ENCODE peak calls at places on chromosomes 13 and 19, in six cellular contexts. M is lower leg skin, F is thoracic aorta, T is SJSA1, W is fibroblast of the aortic adventitia, A is fibroblast of pulmonary artery. X is an unnamed sample.

GRCh38 chr19:47124937-47125668 is 5.5 kb upstream of the SAE1 start:
- DNase-seq in W (peak; percentile 88), F (no peak), M (no peak), A (peak; percentile 86), T (peak; percentile 47), X (peak; percentile 82)

GRCh38 chr13:85509512-85509911 is 289.7 kb downstream of the SLITRK6 start:
- DNase-seq in M (no peak), W (no peak), F (no peak), T (no peak), A (peak; percentile 18), X (no peak)

GRCh38 chr13:20405691-20406090 is 120.0 kb downstream of the CRYL1 start:
- DNase-seq in W (no peak), M (no peak), T (no peak), F (no peak), A (no peak), X (no peak)

GRCh38 chr13:22114630-22115311 is 443.9 kb downstream of the FGF9 start:
- DNase-seq in A (no peak), T (no peak), W (no peak), F (no peak), M (no peak), X (no peak)

GRCh38 chr19:49915271-49915670 is 13.7 kb upstream of the ATF5 start:
- DNase-seq in F (no peak), M (no peak), W (no peak), T (no peak), A (no peak), X (no peak)

GRCh38 chr13:39816936-39817335 is 161.5 kb downstream of the COG6 start:
- DNase-seq in W (no peak), A (no peak), F (no peak), M (no peak), T (no peak), X (no peak)

GRCh38 chr19:6743714-6744380 is 4.4 kb downstream of the TRIP10 start:
- DNase-seq in T (no peak), W (no peak), A (peak; percentile 31), M (no peak), F (no peak), X (peak; percentile 26)

GRCh38 chr13:64459778-64460177 is 2770.4 kb downstream of the PCDH9 start:
- DNase-seq in M (no peak), A (no peak), W (no peak), T (no peak), F (no peak), X (no peak)

GRCh38 chr13:73740681-73741080 is 393.5 kb downstream of the KLF12 start:
- DNase-seq in F (no peak), A (peak; percentile 28), W (peak; percentile 68), M (no peak), T (no peak), X (peak; percentile 67)

GRCh38 chr13:24742294-24742693 is 21.7 kb upstream of the RNF17 start:
- DNase-seq in T (no peak), M (no peak), W (no peak), F (no peak), A (peak; percentile 57), X (peak; percentile 46)

GRCh38 chr19:7792286-7792685 is 29.2 kb downstream of the CLEC4M start:
- DNase-seq in A (peak; percentile 18), T (no peak), F (no peak), M (no peak), W (peak; percentile 26), X (no peak)

GRCh38 chr13:113390874-113391497 is 27.1 kb upstream of the GRTP1 start:
- DNase-seq in A (no peak), M (no peak), T (no peak), F (no peak), W (no peak), X (no peak)

GRCh38 chr13:70432276-70432805 is 324.1 kb upstream of the KLHL1 start:
- DNase-seq in T (no peak), A (no peak), W (no peak), M (no peak), F (no peak), X (no peak)

GRCh38 chr19:43725468-43725867 is 9.6 kb downstream of the IRGC start:
- DNase-seq in A (peak; percentile 13), W (no peak), T (no peak), F (no peak), M (no peak), X (peak; percentile 18)

GRCh38 chr13:66506979-66507378 is 723.2 kb downstream of the PCDH9 start:
- DNase-seq in F (no peak), T (no peak), M (no peak), A (no peak), W (no peak), X (peak; percentile 4)

GRCh38 chr13:38656699-38657098 is 30.2 kb upstream of the FREM2 start:
- DNase-seq in W (no peak), T (no peak), F (no peak), A (no peak), M (no peak), X (no peak)

GRCh38 chr19:55146078-55146647 is 2.8 kb downstream of the TNNT1 start:
- DNase-seq in A (peak; percentile 24), M (no peak), F (no peak), W (no peak), T (no peak), X (peak; percentile 25)
- H3K4me3 ChIP-seq in A (no peak overlapping the region), M (no peak overlapping the region), F (no peak overlapping the region), W (peak overlapping the region; percentile 13), T (no peak overlapping the region), X (no peak overlapping the region)

GRCh38 chr19:41356984-41357739 is 3.4 kb upstream of the TGFB1 start:
- DNase-seq in F (no peak), W (no peak), M (no peak), A (no peak), T (no peak), X (no peak)
- H3K4me3 ChIP-seq in F (no peak overlapping the region), W (no peak overlapping the region), M (no peak overlapping the region), A (no peak overlapping the region), T (no peak overlapping the region), X (no peak overlapping the region)

GRCh38 chr13:102466836-102467235 is 65.0 kb upstream of the FGF14 start:
- DNase-seq in W (no peak), F (no peak), M (no peak), A (no peak), T (no peak), X (no peak)
- H3K4me3 ChIP-seq in W (no peak overlapping the region), F (no peak overlapping the region), M (no peak overlapping the region), A (no peak overlapping the region), T (no peak overlapping the region), X (no peak overlapping the region)

DNA sequence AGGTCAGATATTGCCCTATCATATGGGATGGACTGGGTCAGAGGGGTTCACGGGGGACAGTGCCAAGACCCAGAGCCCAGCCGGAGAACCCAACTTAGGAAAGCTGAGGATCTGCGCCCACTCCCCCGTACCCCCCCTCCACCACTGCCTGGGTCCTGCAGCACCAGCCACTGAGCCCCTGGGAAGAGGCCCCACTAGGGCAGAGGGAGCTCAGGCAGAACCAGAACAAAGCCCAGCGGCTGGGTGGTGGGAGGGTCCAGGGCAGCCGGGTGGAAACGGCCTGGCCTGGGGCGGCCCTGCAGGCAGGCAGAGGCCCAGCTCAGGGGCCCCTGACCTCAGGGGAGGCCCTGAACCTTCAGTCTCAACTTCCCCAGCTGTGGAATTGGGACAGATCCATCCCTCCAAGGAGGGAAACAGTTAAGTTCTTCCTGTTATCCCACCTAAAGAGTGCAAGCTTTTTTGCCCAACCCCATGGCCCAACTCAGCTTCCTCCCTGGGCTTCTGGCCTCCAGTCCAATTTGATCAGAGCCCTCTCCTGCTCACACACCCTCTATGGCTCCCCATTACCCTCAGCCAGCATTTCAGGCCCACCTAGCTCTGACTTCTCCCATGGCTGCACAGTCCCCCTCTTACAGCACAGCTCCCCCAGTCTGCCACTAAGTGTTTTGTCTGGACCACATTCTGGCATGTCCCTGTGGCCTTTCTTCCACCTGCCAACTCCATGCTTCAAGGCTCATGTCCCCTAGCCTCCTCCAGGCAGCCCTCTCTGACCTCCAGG is 3.1 kb downstream of the NR2F6 start:
- DNase-seq in W (no peak), M (no peak), F (no peak), A (no peak), T (no peak), X (no peak)
- H3K4me3 ChIP-seq in W (peak overlapping the region; percentile 90), M (no peak overlapping the region), F (peak overlapping the region; percentile 84), A (peak overlapping the region; percentile 89), T (no peak overlapping the region), X (no peak overlapping the region)

DNA sequence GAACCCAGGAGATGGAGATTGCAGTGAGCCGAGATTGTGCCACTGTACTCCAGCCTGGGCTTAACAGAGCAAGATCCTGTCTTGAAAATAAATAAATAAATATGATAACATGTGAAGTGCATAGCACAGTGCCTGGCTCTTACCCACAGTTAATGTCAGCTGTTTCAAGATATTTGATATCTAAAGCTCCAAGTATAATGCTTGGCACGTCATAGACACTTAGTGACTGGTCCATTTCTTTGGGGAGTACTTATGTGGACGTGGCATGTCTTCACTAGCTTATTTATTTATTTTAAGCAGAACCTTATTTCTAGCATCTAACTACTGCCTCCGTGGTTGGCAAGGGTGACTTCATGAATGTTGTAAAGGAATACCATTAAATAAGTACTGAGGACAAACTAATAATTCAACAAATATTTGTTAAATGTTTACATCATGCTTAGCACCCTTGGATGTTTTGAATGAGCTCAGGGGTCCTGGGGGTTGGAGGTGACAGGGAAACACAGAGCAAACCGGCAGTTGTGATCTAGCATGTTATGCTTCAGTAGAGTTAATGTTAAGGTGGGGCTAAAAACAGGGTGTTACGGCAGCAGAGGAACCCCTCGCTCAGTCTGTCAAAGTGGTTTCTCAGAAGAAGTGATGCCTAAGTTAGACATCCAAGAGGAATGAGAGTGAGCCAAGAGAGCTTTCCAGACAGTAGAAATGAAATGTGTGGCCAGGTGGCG is 18.9 kb downstream of the GARRE1 start:
- DNase-seq in W (no peak), T (no peak), A (no peak), F (no peak), M (no peak), X (no peak)
- H3K4me3 ChIP-seq in W (no peak overlapping the region), T (no peak overlapping the region), A (no peak overlapping the region), F (no peak overlapping the region), M (no peak overlapping the region), X (no peak overlapping the region)

X was measured in cardiac fibroblast.